ENCODE peak calls at places on chromosomes 2 and 18, in four cellular contexts. One of them, this sample, is unnamed.

GRCh38 chr2:16412321-16413030 is 253.2 kb downstream of the CYRIA start:
- DNase-seq in HepG2: no peak
- DNase-seq in K562: no peak
- DNase-seq in A549: no peak
- DNase-seq in this sample: no peak

GRCh38 chr2:85768713-85769112 is 14.9 kb downstream of the ATOH8 start:
- DNase-seq in K562: peak
- DNase-seq in HepG2: no peak
- DNase-seq in A549: no peak
- DNase-seq in this sample: peak

GRCh38 chr2:219171231-219171651 is 1.4 kb upstream of the SLC23A3 start:
- DNase-seq in K562: peak
- DNase-seq in HepG2: peak
- DNase-seq in A549: peak
- DNase-seq in this sample: peak

GRCh38 chr2:118855451-118856279 is 8.2 kb upstream of the EN1 start:
- DNase-seq in A549: peak
- DNase-seq in HepG2: peak
- DNase-seq in K562: peak
- DNase-seq in this sample: peak

GRCh38 chr18:30358545-30358944 is 684.0 kb downstream of the DSC3 start:
- DNase-seq in A549: no peak
- DNase-seq in HepG2: no peak
- DNase-seq in K562: no peak
- DNase-seq in this sample: no peak

GRCh38 chr18:58168986-58169385 is 125.0 kb downstream of the NEDD4L start:
- DNase-seq in A549: no peak
- DNase-seq in HepG2: no peak
- DNase-seq in K562: no peak
- DNase-seq in this sample: no peak

GRCh38 chr2:218781691-218782528 is at the start of gene CYP27A1:
- DNase-seq in A549: no peak
- DNase-seq in HepG2: peak
- DNase-seq in K562: no peak
- DNase-seq in this sample: peak

GRCh38 chr2:23900133-23900926 is 26.6 kb downstream of the ATAD2B start:
- DNase-seq in K562: peak
- DNase-seq in HepG2: no peak
- DNase-seq in A549: peak
- DNase-seq in this sample: no peak

GRCh38 chr2:108776475-108776874 is 10.1 kb upstream of the CCDC138 start:
- DNase-seq in A549: no peak
- DNase-seq in K562: no peak
- DNase-seq in HepG2: no peak
- DNase-seq in this sample: no peak

GRCh38 chr18:1657888-1658287 is 753.2 kb downstream of the ADCYAP1 start:
- DNase-seq in A549: no peak
- DNase-seq in K562: no peak
- DNase-seq in HepG2: no peak
- DNase-seq in this sample: no peak

GRCh38 chr2:73987109-73987947 is 2.6 kb downstream of the TET3 start:
- DNase-seq in HepG2: no peak
- DNase-seq in A549: no peak
- DNase-seq in K562: peak
- DNase-seq in this sample: no peak

DNA sequence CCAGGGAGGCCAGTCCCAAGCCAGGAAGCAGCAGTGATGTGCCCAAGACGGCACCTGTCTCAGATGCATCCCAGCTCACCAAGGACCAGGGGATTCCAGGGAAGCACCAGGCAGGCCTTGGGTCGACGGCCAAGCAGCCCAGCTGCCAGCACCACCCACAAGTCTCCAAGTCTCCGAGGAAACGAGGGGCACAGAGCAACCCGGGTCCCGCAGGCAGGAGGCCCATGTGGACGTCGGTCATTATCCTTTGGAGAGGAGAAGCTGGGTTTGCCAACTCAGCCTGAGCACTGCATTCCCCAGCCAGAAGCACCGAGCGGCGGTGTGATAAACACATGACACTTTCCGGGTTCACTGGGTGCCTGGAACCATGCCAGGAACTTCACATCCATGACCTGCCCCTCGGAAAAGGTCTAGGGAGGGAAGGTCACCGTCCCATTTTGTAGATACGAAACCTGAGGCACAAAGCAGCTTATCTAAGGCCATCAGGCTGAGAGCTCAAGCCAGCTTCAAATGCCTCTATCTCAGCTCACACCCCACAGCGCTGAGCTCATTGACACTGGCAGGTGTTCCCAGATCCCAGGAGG is 104.5 kb downstream of the ZNF516 start:
- DNase-seq in HepG2: no peak
- DNase-seq in A549: no peak
- DNase-seq in K562: peak
- DNase-seq in this sample: no peak
- TF ChIP-seq NR3C1 in HepG2: no peak
- TF ChIP-seq NR3C1 in A549: no peak
- TF ChIP-seq NR3C1 in K562: no peak
- TF ChIP-seq NR3C1 in this sample: no peak

DNA sequence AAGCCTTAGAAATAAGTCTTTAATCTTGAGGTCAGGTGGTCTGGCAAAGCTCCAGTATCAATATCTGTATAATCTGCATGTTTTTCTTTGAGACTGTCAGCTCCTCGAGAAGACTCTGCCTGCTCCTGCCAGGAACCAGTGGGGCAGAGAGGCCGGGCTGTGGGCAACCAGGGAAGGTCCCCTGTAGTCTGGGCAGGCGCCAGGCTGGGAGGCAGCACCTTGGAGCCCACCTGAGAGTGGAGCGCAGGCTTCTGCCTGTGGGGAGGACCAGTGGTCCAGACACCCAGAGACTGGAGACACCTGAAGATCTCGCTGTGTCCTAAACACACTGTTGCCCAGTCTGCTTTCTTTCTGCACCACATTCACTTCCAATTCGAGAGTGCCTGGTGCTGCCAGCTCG is 290.9 kb upstream of the SOX11 start:
- DNase-seq in A549: no peak
- DNase-seq in HepG2: no peak
- DNase-seq in K562: no peak
- DNase-seq in this sample: no peak
- TF ChIP-seq NR3C1 in A549: no peak
- TF ChIP-seq NR3C1 in HepG2: no peak
- TF ChIP-seq NR3C1 in K562: no peak
- TF ChIP-seq NR3C1 in this sample: no peak

DNA sequence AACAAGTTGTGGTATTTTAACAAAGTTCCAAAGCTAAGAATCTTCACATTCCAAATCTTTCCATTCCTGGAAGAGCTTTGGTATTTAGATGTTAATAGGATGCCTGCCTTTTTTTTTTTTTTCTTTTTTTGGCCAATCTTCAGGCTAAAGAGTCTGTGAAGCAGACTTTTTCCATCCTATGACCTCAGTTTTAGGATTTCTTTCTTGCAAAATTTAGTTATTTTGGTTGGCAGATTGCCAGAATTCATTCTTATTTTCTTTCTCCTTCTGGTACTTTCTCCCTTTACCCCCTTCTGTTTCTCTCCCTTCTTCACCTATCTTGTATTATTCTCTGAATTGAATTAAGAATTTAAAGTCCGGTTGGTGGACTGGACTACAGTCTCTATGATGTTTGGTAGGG is 217.8 kb upstream of the REV1 start:
- DNase-seq in K562: no peak
- DNase-seq in HepG2: no peak
- DNase-seq in A549: no peak
- DNase-seq in this sample: no peak
- TF ChIP-seq NR3C1 in K562: no peak
- TF ChIP-seq NR3C1 in HepG2: no peak
- TF ChIP-seq NR3C1 in A549: no peak
- TF ChIP-seq NR3C1 in this sample: no peak

DNA sequence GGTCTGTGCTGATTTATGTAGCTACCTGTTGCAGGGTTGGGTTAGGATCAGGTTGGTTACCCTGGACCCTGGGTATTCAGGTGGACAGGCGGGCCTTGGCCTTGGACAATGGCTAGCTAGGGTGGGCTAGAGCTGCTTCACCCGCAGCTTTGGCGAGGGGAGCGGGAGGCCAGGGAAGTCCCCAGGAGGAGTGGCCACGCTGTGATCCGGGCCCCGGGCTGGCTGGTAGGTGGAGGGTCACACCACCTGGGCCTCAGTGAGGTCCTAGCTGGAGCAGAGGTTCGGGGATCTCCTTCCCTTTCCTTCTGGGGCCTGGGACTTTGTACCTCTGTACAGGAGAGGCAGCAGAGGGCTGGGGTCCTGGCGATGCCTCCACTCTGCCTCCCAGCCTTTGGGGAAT is 9.8 kb downstream of the RTP5 start:
- DNase-seq in HepG2: no peak
- DNase-seq in A549: no peak
- DNase-seq in K562: no peak
- DNase-seq in this sample: no peak
- TF ChIP-seq NR3C1 in HepG2: no peak
- TF ChIP-seq NR3C1 in A549: no peak
- TF ChIP-seq NR3C1 in K562: no peak
- TF ChIP-seq NR3C1 in this sample: no peak

GRCh38 chr2:241957276-241957675 is 87.7 kb downstream of the RTP5 start:
- DNase-seq in HepG2: no peak
- DNase-seq in A549: no peak
- DNase-seq in K562: no peak
- DNase-seq in this sample: no peak
- TF ChIP-seq NR3C1 in HepG2: no peak
- TF ChIP-seq NR3C1 in A549: no peak
- TF ChIP-seq NR3C1 in K562: no peak
- TF ChIP-seq NR3C1 in this sample: no peak

DNA sequence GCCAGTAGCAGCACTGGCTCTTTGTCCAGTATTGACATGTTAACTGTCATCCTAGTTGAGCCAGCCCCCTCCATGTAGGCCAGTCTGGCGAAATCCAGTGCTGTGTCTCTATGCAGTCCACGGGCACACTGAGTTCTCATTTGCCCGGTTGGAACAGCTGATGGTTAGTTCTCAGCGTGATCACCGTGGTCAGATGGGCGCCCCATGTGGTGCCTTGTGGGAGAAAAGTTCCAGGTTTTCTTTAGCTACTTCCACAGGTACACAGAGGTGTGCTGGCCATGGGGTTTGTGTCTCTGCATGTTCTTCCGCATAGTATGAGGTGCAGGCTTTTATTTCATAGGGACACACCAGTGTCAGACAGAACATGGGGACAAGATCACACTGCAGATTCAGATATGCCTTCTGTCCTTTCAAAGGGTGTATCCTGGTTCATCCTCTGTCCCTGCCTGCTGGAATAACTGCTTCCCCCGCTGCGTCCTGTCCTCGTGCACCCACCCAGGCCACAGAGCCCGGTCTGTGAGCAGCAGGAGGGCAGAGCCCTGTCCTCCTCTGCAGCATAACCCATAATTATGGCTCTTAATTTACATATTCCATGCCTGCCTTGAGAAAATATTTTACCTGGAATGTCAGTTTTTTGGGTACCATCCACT is 334.1 kb downstream of the GBX2 start:
- DNase-seq in HepG2: no peak
- DNase-seq in A549: peak
- DNase-seq in K562: no peak
- DNase-seq in this sample: no peak
- TF ChIP-seq NR3C1 in HepG2: no peak
- TF ChIP-seq NR3C1 in A549: no peak
- TF ChIP-seq NR3C1 in K562: no peak
- TF ChIP-seq NR3C1 in this sample: no peak

GRCh38 chr18:31672628-31673027 is 11.8 kb downstream of the B4GALT6 start:
- DNase-seq in HepG2: no peak
- DNase-seq in A549: no peak
- DNase-seq in K562: no peak
- DNase-seq in this sample: no peak
- TF ChIP-seq NR3C1 in HepG2: no peak
- TF ChIP-seq NR3C1 in A549: no peak
- TF ChIP-seq NR3C1 in K562: no peak
- TF ChIP-seq NR3C1 in this sample: no peak

GRCh38 chr2:45964945-45965344 is 313.5 kb downstream of the PRKCE start:
- DNase-seq in A549: no peak
- DNase-seq in K562: no peak
- DNase-seq in HepG2: no peak
- DNase-seq in this sample: no peak

GRCh38 chr2:45973426-45973825 is 322.0 kb downstream of the PRKCE start:
- DNase-seq in HepG2: no peak
- DNase-seq in K562: no peak
- DNase-seq in A549: no peak
- DNase-seq in this sample: no peak

GRCh38 chr2:45964226-45964841 is 312.9 kb downstream of the PRKCE start:
- DNase-seq in K562: no peak
- DNase-seq in A549: peak
- DNase-seq in HepG2: peak
- DNase-seq in this sample: no peak

GRCh38 chr2:45965841-45966498 is 314.5 kb downstream of the PRKCE start:
- DNase-seq in A549: no peak
- DNase-seq in HepG2: no peak
- DNase-seq in K562: no peak
- DNase-seq in this sample: no peak

GRCh38 chr2:45968946-45969584 is 317.6 kb downstream of the PRKCE start:
- DNase-seq in K562: no peak
- DNase-seq in A549: no peak
- DNase-seq in HepG2: no peak
- DNase-seq in this sample: no peak
- TF ChIP-seq NR3C1 in K562: no peak
- TF ChIP-seq NR3C1 in A549: no peak
- TF ChIP-seq NR3C1 in HepG2: no peak
- TF ChIP-seq NR3C1 in this sample: no peak

DNA sequence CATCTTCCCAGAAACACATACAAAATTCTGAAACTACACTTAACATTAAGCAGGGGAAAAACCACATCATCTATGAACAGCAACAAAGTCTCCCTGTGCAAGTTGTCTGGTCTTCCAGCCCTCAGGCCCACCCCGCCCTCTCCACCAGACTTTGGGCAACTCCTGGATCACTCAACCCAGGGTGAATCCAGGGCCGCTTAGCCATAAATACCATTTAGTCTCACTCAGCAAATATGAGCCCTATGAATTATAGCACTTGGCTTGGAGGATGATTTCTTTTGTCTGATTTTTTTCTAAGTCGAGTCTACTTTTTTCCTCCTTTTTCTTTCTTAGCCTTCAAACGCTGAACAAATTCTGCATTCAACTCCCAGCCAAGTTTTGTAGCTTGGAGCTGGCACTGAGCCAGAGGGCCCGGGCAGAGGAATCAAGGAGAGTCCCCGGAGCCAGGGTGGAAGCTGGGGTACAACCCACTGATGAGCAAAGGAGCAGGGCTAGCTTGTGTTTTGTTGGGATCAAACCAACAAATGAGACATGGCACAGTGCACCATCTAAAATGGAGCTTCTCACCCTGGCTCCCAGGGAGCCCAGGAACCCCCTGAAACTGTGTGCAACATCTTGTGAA is 48.7 kb downstream of the SERTAD2 start:
- DNase-seq in HepG2: no peak
- DNase-seq in A549: no peak
- DNase-seq in K562: no peak
- DNase-seq in this sample: no peak
- TF ChIP-seq NR3C1 in HepG2: no peak
- TF ChIP-seq NR3C1 in A549: no peak
- TF ChIP-seq NR3C1 in K562: no peak
- TF ChIP-seq NR3C1 in this sample: no peak

This sample was measured in WTC11.